ENCODE peak calls at places on chromosome 14, in eight cellular contexts. L, P, A, T, G, U, N and S are unnamed samples.

GRCh38 chr14:68549057-68549421 is 243.8 kb downstream of the ZFP36L1 start:
- DNase-seq in P (no peak), A (no peak), T (peak; percentile 51), G (no peak), N (no peak), U (no peak), L (peak; percentile 84), S (no peak)

GRCh38 chr14:24900281-24900868 is 149.6 kb downstream of the STXBP6 start:
- DNase-seq in N (no peak), A (no peak), L (peak; percentile 65), T (no peak), U (no peak), G (no peak), P (no peak), S (no peak)

GRCh38 chr14:65354715-65355114 is 57.8 kb upstream of the FUT8 start:
- DNase-seq in U (no peak), T (no peak), P (no peak), L (no peak), N (no peak), G (no peak), A (no peak), S (peak; percentile 28)

GRCh38 chr14:37202265-37202664 is 4.5 kb downstream of the MIPOL1 start:
- DNase-seq in T (no peak), U (no peak), P (no peak), N (no peak), L (no peak), A (no peak), G (no peak), S (no peak)

GRCh38 chr14:75941030-75941429 is 40.8 kb downstream of the TGFB3 start:
- DNase-seq in U (no peak), N (no peak), A (no peak), G (no peak), P (no peak), T (no peak), L (no peak), S (no peak)

GRCh38 chr14:29028973-29029582 is 262.5 kb downstream of the FOXG1 start:
- DNase-seq in U (no peak), N (no peak), P (no peak), G (no peak), L (peak; percentile 6), A (no peak), T (no peak), S (no peak)

GRCh38 chr14:98197933-98198332 is 1074.1 kb downstream of the BCL11B start:
- DNase-seq in A (no peak), G (no peak), N (no peak), T (no peak), L (no peak), U (no peak), P (no peak), S (no peak)

GRCh38 chr14:28294834-28295440 is 471.6 kb upstream of the FOXG1 start:
- DNase-seq in A (no peak), P (no peak), N (no peak), T (no peak), U (no peak), L (peak; percentile 80), G (no peak), S (no peak)

GRCh38 chr14:81311128-81311527 is 89.0 kb downstream of the STON2 start:
- DNase-seq in A (no peak), L (no peak), T (no peak), N (no peak), P (no peak), U (no peak), G (no peak), S (no peak)

GRCh38 chr14:93764211-93764659 is 24.1 kb downstream of the PRIMA1 start:
- DNase-seq in U (peak; percentile 39), A (no peak), G (no peak), P (no peak), L (peak; percentile 13), T (no peak), N (peak; percentile 42), S (peak; percentile 2)

GRCh38 chr14:31395572-31396205 is 24.7 kb downstream of the HEATR5A start:
- DNase-seq in N (no peak), T (no peak), G (peak; percentile 27), P (no peak), A (no peak), L (no peak), U (no peak), S (no peak)

DNA sequence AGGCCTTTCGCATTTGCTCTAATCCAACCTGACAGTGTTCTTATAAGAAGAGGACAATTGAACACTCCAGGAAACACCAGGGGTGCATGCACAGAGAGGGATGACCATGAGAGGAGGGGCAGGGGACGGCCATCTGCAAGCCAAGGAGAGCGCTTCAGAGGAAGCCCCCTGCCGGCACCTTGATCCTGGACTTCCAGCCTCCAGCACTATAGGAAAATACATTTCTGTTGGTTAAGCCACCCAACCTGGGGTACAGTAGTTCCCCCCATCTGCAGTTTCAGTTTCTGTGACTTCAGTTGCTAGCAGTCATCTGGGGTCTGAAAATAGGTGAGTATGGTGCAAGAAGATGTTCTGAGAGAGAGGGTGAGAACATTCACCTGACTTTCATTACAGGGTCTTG is 64.7 kb downstream of the CLMN start:
- DNase-seq in P (no peak), A (no peak), L (no peak), N (no peak), U (no peak), T (no peak), G (no peak), S (no peak)
- H3K27ac ChIP-seq in P (no peak overlapping the region), A (no peak overlapping the region), L (no peak overlapping the region), N (no peak overlapping the region), U (no peak overlapping the region), T (peak overlapping the region; percentile 63), G (peak overlapping the region; percentile 11), S (peak overlapping the region; percentile 67)

DNA sequence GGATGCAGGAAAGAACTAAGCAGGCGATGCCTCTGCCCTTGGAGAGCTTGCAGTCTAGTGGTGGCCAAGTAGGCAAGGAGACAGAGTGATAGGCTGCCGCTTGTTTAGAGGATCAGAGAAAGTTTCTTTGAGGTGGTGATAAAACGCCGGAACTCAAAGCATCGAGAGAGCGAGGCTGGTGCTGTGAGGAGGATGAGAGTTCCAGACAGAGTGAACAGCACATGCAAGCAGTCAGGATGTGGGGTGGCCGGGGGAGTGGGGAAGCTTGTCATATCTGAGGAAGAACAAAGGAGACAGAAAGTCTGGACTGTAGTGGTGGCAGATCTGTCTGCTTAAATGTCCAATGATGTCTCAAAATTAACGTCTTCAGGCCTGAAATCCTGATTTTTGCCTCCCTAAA is 319.7 kb downstream of the SNAPC1 start:
- DNase-seq in U (no peak), L (no peak), G (no peak), N (no peak), P (no peak), A (no peak), T (no peak), S (no peak)
- H3K4me1 ChIP-seq in U (no peaks in the 10 kb centered on the region), L (no peaks in the 10 kb centered on the region), G (no peaks in the 10 kb centered on the region), N (no peaks in the 10 kb centered on the region), P (no peaks in the 10 kb centered on the region), A (no peaks in the 10 kb centered on the region), T (no peaks in the 10 kb centered on the region), S (no peaks in the 10 kb centered on the region)

GRCh38 chr14:74018704-74019407 is at the start of the genes BBOF1 and ENTPD5:
- DNase-seq in A (peak; percentile 97), G (peak; percentile 87), L (peak; percentile 92), P (peak; percentile 94), U (peak; percentile 88), T (peak; percentile 93), N (peak; percentile 90), S (peak; percentile 87)

GRCh38 chr14:74015178-74015577 is 3.9 kb downstream of the ENTPD5 start:
- DNase-seq in L (no peak), T (no peak), P (no peak), G (no peak), N (no peak), A (no peak), U (no peak), S (no peak)

GRCh38 chr14:74018029-74018703 is 922 bp downstream of the ENTPD5 start:
- DNase-seq in G (no peak), N (no peak), T (peak; percentile 61), U (no peak), P (no peak), L (peak; percentile 61), A (no peak), S (peak; percentile 60)

GRCh38 chr14:74014299-74014698 is 4.8 kb downstream of the ENTPD5 start:
- DNase-seq in L (peak; percentile 3), G (no peak), U (no peak), T (no peak), P (no peak), N (no peak), A (no peak), S (peak; percentile 67)

GRCh38 chr14:74015965-74016364 is 3.1 kb downstream of the ENTPD5 start:
- DNase-seq in P (no peak), G (no peak), N (no peak), U (no peak), L (peak; percentile 3), T (no peak), A (no peak), S (no peak)
- H3K27ac ChIP-seq in P (no peak overlapping the region), G (no peak overlapping the region), N (no peak overlapping the region), U (no peak overlapping the region), L (no peak overlapping the region), T (no peak overlapping the region), A (no peak overlapping the region), S (no peak overlapping the region)

GRCh38 chr14:61519106-61519505 is 176.2 kb upstream of the HIF1A start:
- DNase-seq in U (no peak), G (no peak), T (no peak), L (no peak), A (no peak), N (no peak), P (no peak), S (no peak)
- H3K4me1 ChIP-seq in U (peaks cover 60% of the 10 kb centered on the region), G (peaks cover 7% of the 10 kb centered on the region), T (peaks cover 61% of the 10 kb centered on the region), L (peaks cover 11% of the 10 kb centered on the region), A (peaks cover 13% of the 10 kb centered on the region), N (peaks cover 83% of the 10 kb centered on the region), P (peaks cover 45% of the 10 kb centered on the region), S (peaks cover 31% of the 10 kb centered on the region)

GRCh38 chr14:23181453-23181852 is 2.0 kb downstream of the SLC7A8 start:
- DNase-seq in P (no peak), U (no peak), T (no peak), A (no peak), L (no peak), N (no peak), G (no peak), S (no peak)

GRCh38 chr14:23183479-23183878 is at the start of gene SLC7A8:
- DNase-seq in N (peak; percentile 51), L (no peak), A (peak; percentile 82), P (peak; percentile 81), U (peak; percentile 56), G (peak; percentile 74), T (no peak), S (peak; percentile 43)

GRCh38 chr14:23181946-23182345 is 1.5 kb downstream of the SLC7A8 start:
- DNase-seq in T (no peak), G (no peak), U (no peak), A (no peak), P (no peak), L (no peak), N (no peak), S (no peak)

GRCh38 chr14:23182372-23183014 is 967 bp downstream of the SLC7A8 start:
- DNase-seq in P (peak; percentile 82), T (no peak), A (peak; percentile 87), N (no peak), L (no peak), G (peak; percentile 84), U (no peak), S (peak; percentile 72)

DNA sequence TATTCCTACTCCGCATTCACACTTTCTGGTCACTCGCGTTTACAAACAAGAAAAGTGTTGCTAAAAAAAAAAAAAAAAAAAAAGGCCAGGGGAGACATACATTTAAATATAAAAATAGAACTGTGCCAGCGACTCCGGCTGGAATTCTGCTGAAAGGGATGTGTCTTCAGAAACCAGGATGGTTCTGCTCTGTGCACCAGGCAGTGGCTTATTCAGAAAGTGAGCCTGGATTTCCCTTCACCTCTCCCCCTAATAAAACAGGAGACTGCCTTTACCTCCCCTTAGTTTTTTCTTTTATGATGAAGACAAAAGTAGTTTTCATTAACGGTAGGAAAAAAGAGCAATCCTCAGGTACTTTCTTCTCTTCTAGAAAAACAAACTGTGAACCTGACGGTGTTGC is 384 bp downstream of the SLC7A8 start:
- DNase-seq in G (no peak), U (no peak), A (no peak), P (no peak), T (no peak), N (no peak), L (no peak), S (peak; percentile 40)
- H3K27ac ChIP-seq in G (peak overlapping the region; percentile 50), U (peak overlapping the region; percentile 42), A (no peak overlapping the region), P (no peak overlapping the region), T (no peak overlapping the region), N (no peak overlapping the region), L (no peak overlapping the region), S (peak overlapping the region; percentile 47)